ENCODE peak calls at places on chromosomes 2 and 18, in six cellular contexts. One of them, this sample, is unnamed.

GRCh38 chr2:120735750-120736170 is at the start of gene GLI2:
- DNase-seq in H9: peak; percentile 82
- DNase-seq in neuronal stem cell: peak; percentile 81
- DNase-seq in mesenchymal stem cell: peak; percentile 89
- DNase-seq in IMR-90: peak; percentile 87
- DNase-seq in mesendoderm: peak; percentile 94
- DNase-seq in this sample: peak; percentile 58

GRCh38 chr2:218285604-218286003 is 6.7 kb downstream of the TMBIM1 start:
- DNase-seq in IMR-90: peak; percentile 48
- DNase-seq in neuronal stem cell: no peak
- DNase-seq in mesendoderm: no peak
- DNase-seq in mesenchymal stem cell: no peak
- DNase-seq in H9: no peak
- DNase-seq in this sample: no peak

GRCh38 chr2:179562330-179562885 is 297.8 kb upstream of the SESTD1 start:
- DNase-seq in neuronal stem cell: no peak
- DNase-seq in mesenchymal stem cell: no peak
- DNase-seq in H9: no peak
- DNase-seq in IMR-90: no peak
- DNase-seq in mesendoderm: no peak
- DNase-seq in this sample: no peak

GRCh38 chr18:49795612-49796552 is 17.5 kb downstream of the ACAA2 start:
- DNase-seq in mesenchymal stem cell: peak; percentile 7
- DNase-seq in IMR-90: peak; percentile 27
- DNase-seq in neuronal stem cell: no peak
- DNase-seq in mesendoderm: no peak
- DNase-seq in H9: no peak
- DNase-seq in this sample: no peak

GRCh38 chr2:212863185-212863588 is 288.2 kb downstream of the IKZF2 start:
- DNase-seq in neuronal stem cell: peak; percentile 24
- DNase-seq in H9: peak; percentile 64
- DNase-seq in IMR-90: no peak
- DNase-seq in mesendoderm: peak; percentile 83
- DNase-seq in mesenchymal stem cell: peak; percentile 26
- DNase-seq in this sample: peak; percentile 73

GRCh38 chr18:40624959-40625358 is 1330.1 kb upstream of the PIK3C3 start:
- DNase-seq in mesendoderm: no peak
- DNase-seq in neuronal stem cell: no peak
- DNase-seq in mesenchymal stem cell: no peak
- DNase-seq in H9: no peak
- DNase-seq in IMR-90: no peak
- DNase-seq in this sample: no peak

GRCh38 chr2:20065885-20066602 is 14.6 kb upstream of the LAPTM4A start:
- DNase-seq in mesendoderm: no peak
- DNase-seq in IMR-90: peak; percentile 60
- DNase-seq in neuronal stem cell: no peak
- DNase-seq in mesenchymal stem cell: peak; percentile 58
- DNase-seq in H9: no peak
- DNase-seq in this sample: peak; percentile 41

GRCh38 chr2:128640847-128641360 is 322.2 kb upstream of the HS6ST1 start:
- DNase-seq in neuronal stem cell: no peak
- DNase-seq in mesenchymal stem cell: no peak
- DNase-seq in mesendoderm: no peak
- DNase-seq in IMR-90: no peak
- DNase-seq in H9: no peak
- DNase-seq in this sample: no peak

GRCh38 chr2:114442545-114442944 is at the start of gene DPP10:
- DNase-seq in mesenchymal stem cell: no peak
- DNase-seq in H9: peak; percentile 64
- DNase-seq in neuronal stem cell: peak; percentile 82
- DNase-seq in mesendoderm: peak; percentile 75
- DNase-seq in IMR-90: peak; percentile 0
- DNase-seq in this sample: peak; percentile 51

GRCh38 chr2:43515248-43515647 is 80.6 kb downstream of the THADA start:
- DNase-seq in H9: no peak
- DNase-seq in neuronal stem cell: no peak
- DNase-seq in mesenchymal stem cell: no peak
- DNase-seq in IMR-90: no peak
- DNase-seq in mesendoderm: no peak
- DNase-seq in this sample: no peak

GRCh38 chr2:172052000-172052983 is 33.0 kb upstream of the DLX1 start:
- DNase-seq in mesenchymal stem cell: peak; percentile 44
- DNase-seq in IMR-90: peak; percentile 35
- DNase-seq in neuronal stem cell: no peak
- DNase-seq in mesendoderm: no peak
- DNase-seq in H9: no peak
- DNase-seq in this sample: no peak

DNA sequence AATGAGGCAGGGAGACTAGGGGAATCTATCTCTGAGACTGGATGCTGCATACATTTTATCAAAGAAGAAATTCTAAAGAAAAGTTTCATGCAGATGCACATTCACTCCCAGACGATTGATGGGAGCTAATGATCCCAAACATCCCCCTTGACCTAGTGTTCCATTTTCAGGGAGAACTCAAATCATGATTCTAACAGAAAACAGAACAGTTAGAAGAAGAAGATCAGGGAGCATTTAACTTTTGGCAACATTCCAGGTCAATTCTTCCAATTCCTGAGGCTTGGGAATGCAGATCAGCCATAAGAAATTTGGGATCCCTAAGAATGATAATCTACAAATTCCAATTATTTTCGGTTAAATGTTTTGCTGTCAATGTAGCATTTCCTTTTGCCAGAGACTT is 96.5 kb downstream of the CPO start:
- DNase-seq in neuronal stem cell: no peak
- DNase-seq in IMR-90: no peak
- DNase-seq in mesendoderm: no peak
- DNase-seq in mesenchymal stem cell: no peak
- DNase-seq in H9: no peak
- DNase-seq in this sample: no peak
- H3K18ac ChIP-seq in neuronal stem cell: no peak overlapping the region
- H3K18ac ChIP-seq in IMR-90: no peak overlapping the region
- H3K18ac ChIP-seq in mesendoderm: peak overlapping the region; percentile 68
- H3K18ac ChIP-seq in mesenchymal stem cell: no peak overlapping the region
- H3K18ac ChIP-seq in H9: no peak overlapping the region
- H3K18ac ChIP-seq in this sample: no peak overlapping the region

DNA sequence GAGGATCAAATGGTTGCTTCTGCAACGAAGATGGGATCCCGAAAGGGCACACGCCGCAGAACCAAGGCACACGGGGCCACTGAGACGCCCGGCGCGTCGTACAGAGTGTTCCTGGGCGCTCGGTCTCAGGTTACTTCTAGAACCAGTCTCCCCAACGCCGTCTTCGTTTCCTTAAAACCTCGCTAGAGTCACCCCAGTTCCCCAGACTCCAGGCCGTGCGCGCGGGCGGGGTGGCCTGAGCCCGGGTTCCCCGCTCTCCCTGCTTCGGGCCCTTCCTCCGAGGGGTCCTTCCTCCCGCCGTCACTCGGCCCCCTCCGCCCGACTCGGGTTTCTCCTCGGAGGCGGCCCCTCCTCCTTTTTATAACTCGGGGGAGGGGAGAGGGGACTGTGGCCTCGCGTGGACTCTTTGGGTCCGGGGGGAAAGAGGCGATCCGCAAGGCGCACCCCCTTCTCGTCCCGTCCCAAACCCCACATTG is 776 bp upstream of the FZD7 start:
- DNase-seq in neuronal stem cell: peak; percentile 77
- DNase-seq in mesendoderm: peak; percentile 79
- DNase-seq in H9: peak; percentile 67
- DNase-seq in mesenchymal stem cell: peak; percentile 80
- DNase-seq in IMR-90: peak; percentile 51
- DNase-seq in this sample: peak; percentile 42
- H4K8ac ChIP-seq in neuronal stem cell: no peak overlapping the region
- H4K8ac ChIP-seq in mesendoderm: no peak overlapping the region
- H4K8ac ChIP-seq in H9: no peak overlapping the region
- H4K8ac ChIP-seq in mesenchymal stem cell: peak overlapping the region; percentile 96
- H4K8ac ChIP-seq in IMR-90: peak overlapping the region; percentile 89
- H4K8ac ChIP-seq in this sample: peak overlapping the region; percentile 96

GRCh38 chr2:74441111-74441689 is 537 bp downstream of the RTKN start:
- DNase-seq in IMR-90: no peak
- DNase-seq in mesendoderm: no peak
- DNase-seq in H9: no peak
- DNase-seq in mesenchymal stem cell: no peak
- DNase-seq in neuronal stem cell: peak; percentile 43
- DNase-seq in this sample: no peak
- H3K18ac ChIP-seq in IMR-90: no peak overlapping the region
- H3K18ac ChIP-seq in mesendoderm: peak overlapping the region; percentile 60
- H3K18ac ChIP-seq in H9: peak overlapping the region; percentile 78
- H3K18ac ChIP-seq in mesenchymal stem cell: peak overlapping the region; percentile 72
- H3K18ac ChIP-seq in neuronal stem cell: peak overlapping the region; percentile 96
- H3K18ac ChIP-seq in this sample: peak overlapping the region; percentile 64

GRCh38 chr2:73110622-73111299 is 2.0 kb downstream of the RAB11FIP5 start:
- DNase-seq in mesenchymal stem cell: peak; percentile 21
- DNase-seq in neuronal stem cell: no peak
- DNase-seq in IMR-90: peak; percentile 52
- DNase-seq in mesendoderm: no peak
- DNase-seq in H9: no peak
- DNase-seq in this sample: no peak
- H4K8ac ChIP-seq in mesenchymal stem cell: no peak overlapping the region
- H4K8ac ChIP-seq in neuronal stem cell: no peak overlapping the region
- H4K8ac ChIP-seq in IMR-90: peak overlapping the region; percentile 34
- H4K8ac ChIP-seq in mesendoderm: no peak overlapping the region
- H4K8ac ChIP-seq in H9: no peak overlapping the region
- H4K8ac ChIP-seq in this sample: no peak overlapping the region

GRCh38 chr18:55588876-55589595 is 1.0 kb upstream of the TCF4 start:
- DNase-seq in H9: no peak
- DNase-seq in neuronal stem cell: no peak
- DNase-seq in mesendoderm: peak; percentile 6
- DNase-seq in IMR-90: peak; percentile 19
- DNase-seq in mesenchymal stem cell: peak; percentile 36
- DNase-seq in this sample: no peak
- H3K18ac ChIP-seq in H9: no peak overlapping the region
- H3K18ac ChIP-seq in neuronal stem cell: no peak overlapping the region
- H3K18ac ChIP-seq in mesendoderm: peak overlapping the region; percentile 97
- H3K18ac ChIP-seq in IMR-90: peak overlapping the region; percentile 76
- H3K18ac ChIP-seq in mesenchymal stem cell: peak overlapping the region; percentile 70
- H3K18ac ChIP-seq in this sample: no peak overlapping the region

GRCh38 chr2:64558682-64559081 is 34.6 kb downstream of the AFTPH start:
- DNase-seq in IMR-90: no peak
- DNase-seq in mesenchymal stem cell: no peak
- DNase-seq in neuronal stem cell: no peak
- DNase-seq in H9: no peak
- DNase-seq in mesendoderm: no peak
- DNase-seq in this sample: peak; percentile 2
- H4K8ac ChIP-seq in IMR-90: no peak overlapping the region
- H4K8ac ChIP-seq in mesenchymal stem cell: no peak overlapping the region
- H4K8ac ChIP-seq in neuronal stem cell: no peak overlapping the region
- H4K8ac ChIP-seq in H9: no peak overlapping the region
- H4K8ac ChIP-seq in mesendoderm: no peak overlapping the region
- H4K8ac ChIP-seq in this sample: no peak overlapping the region